ENCODE peak calls at places on chromosomes 16 and 17, in seven cellular contexts. K is H9, C is trophoblast cell, N is mesendoderm, W is neuronal stem cell, X is mesenchymal stem cell, V is H1. I is an unnamed sample.

GRCh38 chr17:40069751-40070643 is 7.2 kb downstream of the THRA start:
- DNase-seq in K (peak; percentile 39), C (no peak), N (no peak), W (no peak), X (peak; percentile 33), V (no peak), I (peak; percentile 46)

GRCh38 chr16:55905651-55906050 is 30.5 kb upstream of the CES5A start:
- DNase-seq in K (no peak), C (no peak), N (no peak), W (no peak), X (no peak), V (no peak), I (no peak)

GRCh38 chr17:30819941-30820705 is 4.4 kb downstream of the CRLF3 start:
- DNase-seq in K (no peak), C (no peak), N (no peak), W (no peak), X (peak; percentile 20), V (no peak), I (peak; percentile 9)

GRCh38 chr16:86966781-86967180 is 350.4 kb downstream of the C16orf95 start:
- DNase-seq in K (no peak), C (no peak), N (no peak), W (no peak), X (no peak), V (no peak), I (no peak)

GRCh38 chr17:48134912-48135480 is 27.4 kb downstream of the SNX11 start:
- DNase-seq in K (peak; percentile 56), C (no peak), N (peak; percentile 73), W (no peak), X (no peak), V (no peak), I (no peak)

GRCh38 chr17:14156689-14157088 is 80.0 kb downstream of the CDRT15 start:
- DNase-seq in K (no peak), C (no peak), N (no peak), W (no peak), X (peak; percentile 71), V (no peak), I (peak; percentile 57)

GRCh38 chr17:66087073-66087472 is 104.9 kb downstream of the CEP112 start:
- DNase-seq in K (no peak), C (no peak), N (no peak), W (no peak), X (no peak), V (no peak), I (peak; percentile 21)

GRCh38 chr16:31148281-31148728 is 1.6 kb downstream of the PRSS36 start:
- DNase-seq in K (peak; percentile 74), C (no peak), N (no peak), W (no peak), X (no peak), V (peak; percentile 78), I (no peak)

GRCh38 chr16:88014201-88014781 is 63.1 kb downstream of the BANP start:
- DNase-seq in K (no peak), C (no peak), N (no peak), W (no peak), X (peak; percentile 68), V (no peak), I (peak; percentile 77)

GRCh38 chr16:66578596-66579531 is at the start of gene CMTM2:
- DNase-seq in K (no peak), C (no peak), N (no peak), W (no peak), X (no peak), V (peak; percentile 64), I (no peak)

GRCh38 chr16:23357761-23358290 is 55.7 kb downstream of the SCNN1B start:
- DNase-seq in K (no peak), C (no peak), N (no peak), W (no peak), X (no peak), V (no peak), I (no peak)

GRCh38 chr17:36598951-36599401 is 2.4 kb upstream of the MRM1 start:
- DNase-seq in K (no peak), C (no peak), N (no peak), W (no peak), X (no peak), V (no peak), I (no peak)

GRCh38 chr17:18070861-18071340 is 16.8 kb upstream of the DRG2 start:
- DNase-seq in K (peak; percentile 48), C (no peak), N (peak; percentile 35), W (no peak), X (peak; percentile 22), V (no peak), I (peak; percentile 61)

GRCh38 chr17:55158439-55158838 is 106.3 kb upstream of the HLF start:
- DNase-seq in K (no peak), C (peak; percentile 24), N (no peak), W (no peak), X (no peak), V (no peak), I (no peak)

GRCh38 chr16:57258226-57258909 is 13.3 kb downstream of the ARL2BP start:
- DNase-seq in K (no peak), C (no peak), N (no peak), W (no peak), X (no peak), V (no peak), I (no peak)

GRCh38 chr17:12034538-12034937 is 13.9 kb downstream of the MAP2K4 start:
- DNase-seq in K (no peak), C (no peak), N (no peak), W (no peak), X (no peak), V (no peak), I (no peak)

GRCh38 chr16:19168173-19169080 is at the start of gene SYT17:
- DNase-seq in K (no peak), C (peak; percentile 61), N (peak; percentile 55), W (peak; percentile 21), X (peak; percentile 45), V (peak; percentile 66), I (no peak)

GRCh38 chr17:6098050-6098449 is 27.9 kb downstream of the WSCD1 start:
- DNase-seq in K (no peak), C (no peak), N (no peak), W (no peak), X (no peak), V (no peak), I (no peak)

GRCh38 chr17:6098466-6099180 is 28.4 kb downstream of the WSCD1 start:
- DNase-seq in K (peak; percentile 63), C (no peak), N (peak; percentile 28), W (no peak), X (no peak), V (no peak), I (no peak)

GRCh38 chr17:6095501-6095900 is 25.3 kb downstream of the WSCD1 start:
- DNase-seq in K (no peak), C (no peak), N (no peak), W (no peak), X (no peak), V (no peak), I (no peak)

GRCh38 chr17:6096201-6097004 is 26.2 kb downstream of the WSCD1 start:
- DNase-seq in K (no peak), C (no peak), N (no peak), W (no peak), X (no peak), V (no peak), I (no peak)

DNA sequence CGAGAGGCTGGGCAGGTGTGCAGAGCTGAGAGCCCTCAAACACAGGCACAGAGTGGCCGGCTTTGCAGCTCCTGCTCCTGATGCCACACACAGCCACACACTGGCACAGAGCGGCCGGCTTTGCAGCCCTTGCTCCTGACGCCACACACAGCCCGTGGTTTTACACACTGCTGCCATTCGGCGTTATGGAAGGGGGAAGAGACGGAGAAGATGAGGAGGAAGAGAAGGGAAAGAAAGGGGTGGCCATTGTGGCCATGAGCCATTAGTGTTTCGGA is 26.8 kb downstream of the WSCD1 start:
- DNase-seq in K (no peak), C (no peak), N (no peak), W (no peak), X (no peak), V (no peak), I (no peak)
- H3K27me3 ChIP-seq in K (no peaks in the 10 kb centered on the region), C (no peaks in the 10 kb centered on the region), N (no peaks in the 10 kb centered on the region), W (no peaks in the 10 kb centered on the region), X (peaks cover 33% of the 10 kb centered on the region), V (no peaks in the 10 kb centered on the region), I (no peaks in the 10 kb centered on the region)

DNA sequence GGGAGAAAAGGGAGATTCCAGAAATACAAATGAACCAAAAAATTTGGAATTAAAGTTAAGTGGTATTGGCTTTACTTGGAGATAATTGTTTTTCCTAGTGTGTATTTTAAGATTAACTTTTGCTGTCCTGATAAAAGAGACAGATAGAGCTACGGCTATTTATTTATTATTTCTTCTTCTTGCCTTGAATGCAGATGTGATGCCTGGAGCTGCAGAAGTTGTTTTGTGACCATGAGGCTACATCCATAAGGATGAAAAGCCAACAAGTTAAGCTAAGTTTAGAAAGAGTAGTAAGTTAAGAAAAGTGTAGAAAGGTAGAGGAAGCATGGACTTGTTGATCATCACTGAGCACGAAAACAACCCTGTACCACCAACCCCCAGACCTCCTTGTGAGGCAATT is 41.7 kb downstream of the SOX9 start:
- DNase-seq in K (no peak), C (no peak), N (no peak), W (no peak), X (no peak), V (no peak), I (no peak)
- H2BK5ac ChIP-seq in K (no peak overlapping the region), C (no peak overlapping the region), N (no peak overlapping the region), W (no peak overlapping the region), X (no peak overlapping the region), V (no peak overlapping the region), I (no peak overlapping the region)

DNA sequence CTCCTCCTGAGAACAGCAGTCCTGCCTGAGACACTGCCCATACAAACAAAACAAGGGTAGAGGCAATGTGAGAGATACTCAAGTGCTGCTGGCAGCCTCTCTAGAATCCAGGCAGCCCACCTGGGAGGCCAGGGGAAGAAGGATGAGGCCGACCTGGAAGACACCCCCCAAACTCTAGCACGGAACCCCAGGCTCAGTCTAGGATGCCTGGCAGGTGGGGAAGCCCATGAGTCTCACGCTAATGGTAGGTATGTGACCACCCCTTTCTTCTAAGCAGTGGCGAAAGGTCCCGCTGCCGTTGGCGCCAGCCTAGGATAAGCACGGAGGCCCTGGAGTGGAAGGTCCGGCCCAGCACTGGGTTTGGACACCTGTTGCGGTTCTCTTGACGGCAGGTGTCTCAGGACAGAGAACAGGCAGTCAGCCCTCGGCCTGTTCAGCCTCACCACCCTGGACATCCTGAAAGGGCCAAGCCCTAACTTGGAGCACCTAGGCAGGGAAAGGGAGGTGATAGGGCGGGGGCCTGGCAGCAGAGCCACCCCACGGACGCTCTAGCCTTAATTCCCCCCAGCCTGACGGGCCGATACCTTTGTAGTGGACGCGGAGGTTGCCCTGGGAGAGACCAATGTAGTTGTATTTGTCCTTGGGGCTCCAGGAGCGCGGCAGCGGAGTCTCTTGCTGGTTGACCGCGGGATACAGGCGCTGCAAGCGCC is 487 bp downstream of the RANBP10 start:
- DNase-seq in K (no peak), C (peak; percentile 7), N (no peak), W (no peak), X (peak; percentile 19), V (no peak), I (no peak)
- H3K27me3 ChIP-seq in K (no peaks in the 10 kb centered on the region), C (no peaks in the 10 kb centered on the region), N (no peaks in the 10 kb centered on the region), W (no peaks in the 10 kb centered on the region), X (no peaks in the 10 kb centered on the region), V (no peaks in the 10 kb centered on the region), I (no peaks in the 10 kb centered on the region)

DNA sequence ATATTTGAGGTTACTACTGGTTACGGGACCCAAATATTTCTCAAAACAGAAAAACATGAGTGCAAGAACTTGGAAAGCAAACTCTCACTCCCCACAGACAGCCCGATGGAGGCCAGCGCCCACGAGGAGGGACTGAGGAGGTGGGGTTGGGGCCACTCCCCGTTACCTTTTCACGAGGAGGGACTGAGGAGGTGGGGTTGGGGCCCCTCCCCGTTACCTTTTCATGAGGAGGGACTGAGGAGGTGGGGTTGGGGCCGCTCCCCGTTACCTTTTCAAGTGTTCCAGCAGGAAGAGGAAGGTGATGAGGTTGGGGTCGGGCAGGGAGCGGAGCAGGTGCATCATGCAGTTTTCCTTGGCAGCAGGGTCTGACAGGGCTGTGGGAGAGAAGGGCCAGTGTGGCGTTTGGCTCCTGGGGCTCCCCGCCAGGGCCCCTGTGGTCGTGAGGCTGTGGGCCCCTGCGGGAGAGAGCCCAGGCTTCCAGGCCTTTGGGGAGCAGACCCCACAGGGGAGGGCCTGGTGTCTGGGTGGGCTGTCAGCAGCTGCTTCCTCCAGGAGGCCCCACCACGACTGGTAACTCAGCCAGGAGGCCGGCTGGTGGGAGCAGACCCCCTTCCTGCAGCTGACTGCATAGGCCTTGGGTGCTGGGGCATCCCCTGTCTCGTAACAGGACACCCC is 12.6 kb downstream of the TIMM22 start:
- DNase-seq in K (no peak), C (no peak), N (no peak), W (no peak), X (no peak), V (no peak), I (no peak)
- H2BK5ac ChIP-seq in K (no peak overlapping the region), C (no peak overlapping the region), N (no peak overlapping the region), W (no peak overlapping the region), X (no peak overlapping the region), V (no peak overlapping the region), I (no peak overlapping the region)